ENCODE peak calls at places on chromosomes 13 and 19, in nine cellular contexts. W is right atrium auricular region; X is CD4-positive, alpha-beta T cell; Z is neural crest cell; H is uterus; F is osteocyte; N is AG04450; B is foreskin keratinocyte; J is ovary. K is an unnamed sample.

GRCh38 chr19:56405062-56405461 is 930 bp downstream of the ZNF583 start:
- DNase-seq in W (no peak), X (no peak), Z (no peak), H (no peak), F (no peak), N (no peak), B (no peak), J (no peak), K (no peak)

GRCh38 chr19:50061650-50062049 is 35.8 kb downstream of the ZNF473 start:
- DNase-seq in W (no peak), X (no peak), Z (no peak), H (no peak), F (no peak), N (no peak), B (no peak), J (no peak), K (no peak)

GRCh38 chr13:114154476-114154875 is 22.1 kb upstream of the RASA3 start:
- DNase-seq in W (no peak), X (no peak), Z (no peak), H (no peak), F (no peak), N (no peak), B (no peak), J (no peak), K (no peak)

GRCh38 chr19:40803857-40804782 is 5.1 kb downstream of the EGLN2 start:
- DNase-seq in W (no peak), X (peak; percentile 59), Z (no peak), H (peak; percentile 51), F (no peak), N (no peak), B (no peak), J (no peak), K (no peak)

GRCh38 chr19:8512115-8512967 is 1.6 kb downstream of the ZNF414 start:
- DNase-seq in W (no peak), X (no peak), Z (no peak), H (no peak), F (no peak), N (no peak), B (peak; percentile 41), J (no peak), K (no peak)

GRCh38 chr13:31835932-31836331 is 96.6 kb downstream of the RXFP2 start:
- DNase-seq in W (no peak), X (no peak), Z (no peak), H (no peak), F (no peak), N (peak; percentile 6), B (peak; percentile 53), J (no peak), K (no peak)

GRCh38 chr19:1618157-1619093 is 13.2 kb upstream of the UQCR11 start:
- DNase-seq in W (no peak), X (no peak), Z (no peak), H (no peak), F (no peak), N (no peak), B (no peak), J (no peak), K (no peak)

GRCh38 chr19:17070421-17070820 is 4.8 kb downstream of the HAUS8 start:
- DNase-seq in W (no peak), X (no peak), Z (no peak), H (no peak), F (no peak), N (no peak), B (no peak), J (no peak), K (no peak)

GRCh38 chr13:80334582-80335260 is 6.2 kb downstream of the SPRY2 start:
- DNase-seq in W (no peak), X (no peak), Z (no peak), H (no peak), F (no peak), N (no peak), B (peak; percentile 51), J (no peak), K (no peak)

GRCh38 chr19:35106898-35107540 is 8.6 kb upstream of the FXYD3 start:
- DNase-seq in W (no peak), X (no peak), Z (no peak), H (no peak), F (no peak), N (no peak), B (no peak), J (no peak), K (no peak)

GRCh38 chr19:11377756-11378155 is 3.3 kb downstream of the SWSAP1 start:
- DNase-seq in W (no peak), X (no peak), Z (no peak), H (no peak), F (no peak), N (no peak), B (no peak), J (no peak), K (no peak)

GRCh38 chr19:15424692-15425272 is 6.0 kb upstream of the AKAP8L start:
- DNase-seq in W (no peak), X (no peak), Z (no peak), H (no peak), F (no peak), N (no peak), B (no peak), J (no peak), K (no peak)

GRCh38 chr13:24306632-24307031 is 2.7 kb upstream of the C1QTNF9 start:
- DNase-seq in W (no peak), X (no peak), Z (no peak), H (no peak), F (no peak), N (peak; percentile 8), B (no peak), J (no peak), K (no peak)

GRCh38 chr13:50934735-50935419 is 25.3 kb downstream of the RNASEH2B start:
- DNase-seq in W (no peak), X (no peak), Z (no peak), H (no peak), F (no peak), N (no peak), B (no peak), J (no peak), K (no peak)

GRCh38 chr19:10226376-10227214 is 4.5 kb downstream of the S1PR2 start:
- DNase-seq in W (peak; percentile 94), X (no peak), Z (peak; percentile 36), H (peak; percentile 92), F (peak; percentile 86), N (peak; percentile 89), B (no peak), J (peak; percentile 93), K (peak; percentile 73)

GRCh38 chr13:100131863-100132574 is 43.1 kb downstream of the PCCA start:
- DNase-seq in W (no peak), X (no peak), Z (no peak), H (no peak), F (no peak), N (peak; percentile 23), B (peak; percentile 88), J (no peak), K (no peak)

GRCh38 chr19:17209126-17210036 is 5.8 kb upstream of the USE1 start:
- DNase-seq in W (no peak), X (peak; percentile 15), Z (peak; percentile 31), H (no peak), F (no peak), N (no peak), B (no peak), J (no peak), K (no peak)

GRCh38 chr13:32636711-32637110 is 50.5 kb downstream of the PDS5B start:
- DNase-seq in W (no peak), X (no peak), Z (no peak), H (no peak), F (no peak), N (no peak), B (no peak), J (no peak), K (no peak)

GRCh38 chr13:113304121-113304520 is 7.1 kb downstream of the LAMP1 start:
- DNase-seq in W (no peak), X (no peak), Z (no peak), H (no peak), F (no peak), N (no peak), B (no peak), J (no peak), K (no peak)

GRCh38 chr13:41384749-41385503 is 72.4 kb upstream of the RGCC start:
- DNase-seq in W (no peak), X (no peak), Z (no peak), H (no peak), F (no peak), N (no peak), B (no peak), J (no peak), K (no peak)
- TF ChIP-seq CTCF in W (peak; percentile 18), X (peak; percentile 45), Z (peak; percentile 63), H (no peak), F (peak; percentile 61), N (peak; percentile 63), B (peak; percentile 69), J (no peak), K (peak; percentile 72)

DNA sequence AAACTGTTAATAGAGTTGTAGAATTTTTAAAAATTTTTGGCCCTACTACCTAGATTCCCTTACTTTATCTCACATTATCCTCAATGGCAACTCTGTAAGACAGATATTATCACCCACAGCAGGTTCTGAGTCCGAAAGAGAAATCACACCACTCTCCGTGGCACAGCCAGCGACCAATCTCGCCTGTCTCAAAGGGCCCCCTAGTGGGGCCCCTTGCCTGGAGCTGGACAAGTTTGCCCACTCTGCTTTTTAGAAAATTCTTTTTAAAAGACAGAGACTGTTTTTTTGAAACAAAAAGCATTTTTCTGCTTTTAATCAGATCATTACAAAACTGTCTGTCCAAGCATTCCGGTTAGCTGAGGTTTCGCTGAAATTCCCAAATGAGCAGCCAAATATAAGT is 21.7 kb downstream of the PHF11 start:
- DNase-seq in W (no peak), X (no peak), Z (peak; percentile 9), H (no peak), F (no peak), N (no peak), B (no peak), J (no peak), K (no peak)
- TF ChIP-seq CTCF in W (no peak), X (peak; percentile 23), Z (peak; percentile 46), H (no peak), F (peak; percentile 30), N (peak; percentile 47), B (peak; percentile 38), J (no peak), K (peak; percentile 59)

GRCh38 chr19:28943651-28944050 is 269.3 kb downstream of the UQCRFS1 start:
- DNase-seq in W (no peak), X (no peak), Z (no peak), H (no peak), F (no peak), N (no peak), B (no peak), J (no peak), K (no peak)
- TF ChIP-seq CTCF in W (no peak), X (no peak), Z (no peak), H (no peak), F (no peak), N (no peak), B (no peak), J (no peak), K (no peak)

GRCh38 chr19:27777726-27778125 is 1435.2 kb downstream of the UQCRFS1 start:
- DNase-seq in W (peak; percentile 23), X (no peak), Z (no peak), H (no peak), F (peak; percentile 42), N (no peak), B (no peak), J (no peak), K (peak; percentile 25)
- TF ChIP-seq CTCF in W (no peak), X (no peak), Z (peak; percentile 31), H (no peak), F (no peak), N (no peak), B (no peak), J (no peak), K (peak; percentile 55)

K was measured in type B pancreatic cell.